ENCODE peak calls at places on chromosomes 7 and 10, in four cellular contexts. D is hypothalamus, J is caudate nucleus, I is GDM1. P is an unnamed sample.

GRCh38 chr10:106795619-106796018 is 368.9 kb downstream of the SORCS1 start:
- DNase-seq in D (no peak), I (no peak), J (no peak), P (no peak)

GRCh38 chr10:23505797-23506465 is 67.1 kb downstream of the OTUD1 start:
- DNase-seq in D (no peak), I (no peak), J (no peak), P (no peak)

GRCh38 chr10:11473128-11473760 is 138.2 kb downstream of the USP6NL start:
- DNase-seq in J (no peak), I (no peak), D (no peak), P (no peak)

GRCh38 chr10:131869344-131869743 is 31.5 kb upstream of the PPP2R2D start:
- DNase-seq in I (no peak), J (no peak), D (no peak), P (no peak)

GRCh38 chr10:59868974-59869940 is 37.1 kb downstream of the CCDC6 start:
- DNase-seq in J (no peak), D (no peak), I (no peak), P (no peak)

GRCh38 chr7:30584970-30585369 is 9.7 kb upstream of the GARS1 start:
- DNase-seq in D (no peak), I (no peak), J (no peak), P (no peak)

GRCh38 chr7:51079494-51079893 is 237.1 kb downstream of the COBL start:
- DNase-seq in I (no peak), D (no peak), J (no peak), P (no peak)

GRCh38 chr10:122263971-122264370 is 7.1 kb upstream of the BTBD16 start:
- DNase-seq in J (no peak), D (no peak), I (no peak), P (no peak)

GRCh38 chr7:99008921-99009530 is 130.7 kb downstream of the TRRAP start:
- DNase-seq in J (no peak), D (no peak), I (no peak), P (no peak)

GRCh38 chr10:27783660-27784059 is 38.0 kb upstream of the MKX start:
- DNase-seq in I (no peak), D (no peak), J (no peak), P (no peak)

GRCh38 chr10:62252051-62252450 is 16.6 kb downstream of the RTKN2 start:
- DNase-seq in D (no peak), I (no peak), J (no peak), P (no peak)

GRCh38 chr10:99369551-99369950 is 40.4 kb downstream of the CNNM1 start:
- DNase-seq in J (no peak), D (no peak), I (no peak), P (no peak)

GRCh38 chr7:129911790-129912189 is 41.0 kb downstream of the UBE2H start:
- DNase-seq in I (no peak), J (no peak), D (no peak), P (no peak)

GRCh38 chr7:26376208-26376917 is 84.7 kb downstream of the SNX10 start:
- DNase-seq in I (peak), J (no peak), D (peak), P (no peak)

GRCh38 chr7:78873117-78873516 is 580.4 kb downstream of the MAGI2 start:
- DNase-seq in J (no peak), I (no peak), D (no peak), P (no peak)

GRCh38 chr7:127678947-127679346 is 27.0 kb downstream of the SND1 start:
- DNase-seq in J (no peak), D (no peak), I (no peak), P (no peak)

GRCh38 chr7:80379034-80379433 is 132.8 kb downstream of the GNAT3 start:
- DNase-seq in D (no peak), I (no peak), J (no peak), P (no peak)

GRCh38 chr10:4813496-4813895 is 12.5 kb upstream of the AKR1E2 start:
- DNase-seq in I (no peak), J (no peak), D (no peak), P (no peak)

GRCh38 chr7:121395494-121395960 is 581 bp downstream of the FAM3C start:
- DNase-seq in D (peak), J (no peak), I (no peak), P (no peak)

GRCh38 chr10:72455889-72456588 is 101.3 kb upstream of the DNAJB12 start:
- DNase-seq in J (no peak), I (peak), D (no peak), P (no peak)

GRCh38 chr7:74449809-74450397 is 3.8 kb upstream of the GTF2IRD1 start:
- DNase-seq in D (no peak), I (peak), J (no peak), P (no peak)

GRCh38 chr7:128209229-128210035 is 31.6 kb upstream of the LEP start:
- DNase-seq in I (peak), J (peak), D (peak), P (peak)

GRCh38 chr7:24781106-24781505 is 23.8 kb upstream of the GSDME start:
- DNase-seq in D (no peak), I (peak), J (no peak), P (no peak)

GRCh38 chr10:88249450-88249849 is 333.7 kb downstream of the RNLS start:
- DNase-seq in D (no peak), I (no peak), J (no peak), P (no peak)

GRCh38 chr7:110442386-110442837 is 648.5 kb upstream of the LRRN3 start:
- DNase-seq in J (no peak), I (no peak), D (no peak), P (no peak)

GRCh38 chr10:2619927-2620326 is 447.4 kb upstream of the PFKP start:
- DNase-seq in I (no peak), J (no peak), D (no peak), P (no peak)

GRCh38 chr7:37759519-37759918 is 76.0 kb downstream of the GPR141 start:
- DNase-seq in I (no peak), J (no peak), D (no peak), P (peak)

GRCh38 chr10:31278279-31278941 is 40.6 kb upstream of the ZEB1 start:
- DNase-seq in I (no peak), D (no peak), J (no peak), P (no peak)